ENCODE peak calls at places on chromosomes 7 and 10, in nine cellular contexts. One of them, this sample, is unnamed.

GRCh38 chr7:36651404-36651803 is 72.9 kb downstream of the AOAH start:
- DNase-seq in fibroblast of lung: peak
- DNase-seq in NB4: no peak
- DNase-seq in MM.1S: no peak
- DNase-seq in AG04450: peak
- DNase-seq in upper lobe of right lung: no peak
- DNase-seq in GM06990: no peak
- DNase-seq in bronchial epithelial cell: peak
- DNase-seq in heart left ventricle: no peak
- DNase-seq in this sample: no peak

GRCh38 chr7:134802762-134803161 is 23.3 kb downstream of the CALD1 start:
- DNase-seq in fibroblast of lung: no peak
- DNase-seq in NB4: no peak
- DNase-seq in MM.1S: no peak
- DNase-seq in AG04450: no peak
- DNase-seq in upper lobe of right lung: no peak
- DNase-seq in GM06990: no peak
- DNase-seq in bronchial epithelial cell: no peak
- DNase-seq in heart left ventricle: no peak
- DNase-seq in this sample: no peak

GRCh38 chr7:16067695-16068094 is 353.6 kb downstream of the CRPPA start:
- DNase-seq in fibroblast of lung: no peak
- DNase-seq in NB4: no peak
- DNase-seq in MM.1S: no peak
- DNase-seq in AG04450: no peak
- DNase-seq in upper lobe of right lung: no peak
- DNase-seq in GM06990: no peak
- DNase-seq in bronchial epithelial cell: no peak
- DNase-seq in heart left ventricle: no peak
- DNase-seq in this sample: no peak

GRCh38 chr10:75347211-75347610 is 54.4 kb downstream of the ZNF503 start:
- DNase-seq in fibroblast of lung: no peak
- DNase-seq in NB4: no peak
- DNase-seq in MM.1S: no peak
- DNase-seq in AG04450: no peak
- DNase-seq in upper lobe of right lung: no peak
- DNase-seq in GM06990: no peak
- DNase-seq in bronchial epithelial cell: no peak
- DNase-seq in heart left ventricle: no peak
- DNase-seq in this sample: no peak

GRCh38 chr10:60192986-60193385 is 196.7 kb downstream of the ANK3 start:
- DNase-seq in fibroblast of lung: no peak
- DNase-seq in NB4: no peak
- DNase-seq in MM.1S: no peak
- DNase-seq in AG04450: no peak
- DNase-seq in upper lobe of right lung: no peak
- DNase-seq in GM06990: no peak
- DNase-seq in bronchial epithelial cell: no peak
- DNase-seq in heart left ventricle: no peak
- DNase-seq in this sample: no peak

GRCh38 chr10:1243486-1244182 is 187.4 kb downstream of the WDR37 start:
- DNase-seq in fibroblast of lung: no peak
- DNase-seq in NB4: peak
- DNase-seq in MM.1S: no peak
- DNase-seq in AG04450: no peak
- DNase-seq in upper lobe of right lung: no peak
- DNase-seq in GM06990: no peak
- DNase-seq in bronchial epithelial cell: no peak
- DNase-seq in heart left ventricle: no peak
- DNase-seq in this sample: no peak

GRCh38 chr10:106615081-106615480 is 549.4 kb downstream of the SORCS1 start:
- DNase-seq in fibroblast of lung: peak
- DNase-seq in NB4: no peak
- DNase-seq in MM.1S: no peak
- DNase-seq in AG04450: no peak
- DNase-seq in upper lobe of right lung: no peak
- DNase-seq in GM06990: no peak
- DNase-seq in bronchial epithelial cell: no peak
- DNase-seq in heart left ventricle: peak
- DNase-seq in this sample: no peak

GRCh38 chr10:48490576-48491345 is 114.1 kb downstream of the ARHGAP22 start:
- DNase-seq in fibroblast of lung: no peak
- DNase-seq in NB4: no peak
- DNase-seq in MM.1S: no peak
- DNase-seq in AG04450: no peak
- DNase-seq in upper lobe of right lung: peak
- DNase-seq in GM06990: no peak
- DNase-seq in bronchial epithelial cell: no peak
- DNase-seq in heart left ventricle: no peak
- DNase-seq in this sample: no peak

GRCh38 chr7:27189560-27190283 is 4.7 kb upstream of the HOXA11 start:
- DNase-seq in fibroblast of lung: no peak
- DNase-seq in NB4: peak
- DNase-seq in MM.1S: no peak
- DNase-seq in AG04450: no peak
- DNase-seq in upper lobe of right lung: peak
- DNase-seq in GM06990: no peak
- DNase-seq in bronchial epithelial cell: no peak
- DNase-seq in heart left ventricle: no peak
- DNase-seq in this sample: no peak

GRCh38 chr7:81902536-81902935 is 132.7 kb upstream of the HGF start:
- DNase-seq in fibroblast of lung: no peak
- DNase-seq in NB4: no peak
- DNase-seq in MM.1S: no peak
- DNase-seq in AG04450: no peak
- DNase-seq in upper lobe of right lung: no peak
- DNase-seq in GM06990: no peak
- DNase-seq in bronchial epithelial cell: no peak
- DNase-seq in heart left ventricle: no peak
- DNase-seq in this sample: no peak

GRCh38 chr10:71623098-71623985 is 96.2 kb downstream of the C10orf105 start:
- DNase-seq in fibroblast of lung: peak
- DNase-seq in NB4: peak
- DNase-seq in MM.1S: no peak
- DNase-seq in AG04450: no peak
- DNase-seq in upper lobe of right lung: no peak
- DNase-seq in GM06990: no peak
- DNase-seq in bronchial epithelial cell: peak
- DNase-seq in heart left ventricle: no peak
- DNase-seq in this sample: no peak

GRCh38 chr10:93600861-93601773 is at the start of gene RBP4:
- DNase-seq in fibroblast of lung: peak
- DNase-seq in NB4: peak
- DNase-seq in MM.1S: no peak
- DNase-seq in AG04450: no peak
- DNase-seq in upper lobe of right lung: peak
- DNase-seq in GM06990: no peak
- DNase-seq in bronchial epithelial cell: peak
- DNase-seq in heart left ventricle: no peak
- DNase-seq in this sample: no peak

GRCh38 chr7:99244942-99245341 is 27.7 kb upstream of the MYH16 start:
- DNase-seq in fibroblast of lung: peak
- DNase-seq in NB4: no peak
- DNase-seq in MM.1S: no peak
- DNase-seq in AG04450: no peak
- DNase-seq in upper lobe of right lung: no peak
- DNase-seq in GM06990: no peak
- DNase-seq in bronchial epithelial cell: peak
- DNase-seq in heart left ventricle: no peak
- DNase-seq in this sample: no peak

GRCh38 chr7:35268953-35269352 is 15.1 kb upstream of the TBX20 start:
- DNase-seq in fibroblast of lung: no peak
- DNase-seq in NB4: no peak
- DNase-seq in MM.1S: no peak
- DNase-seq in AG04450: no peak
- DNase-seq in upper lobe of right lung: no peak
- DNase-seq in GM06990: no peak
- DNase-seq in bronchial epithelial cell: no peak
- DNase-seq in heart left ventricle: no peak
- DNase-seq in this sample: no peak

GRCh38 chr7:73520673-73521635 is 1.1 kb downstream of the BAZ1B start:
- DNase-seq in fibroblast of lung: peak
- DNase-seq in NB4: no peak
- DNase-seq in MM.1S: no peak
- DNase-seq in AG04450: no peak
- DNase-seq in upper lobe of right lung: no peak
- DNase-seq in GM06990: peak
- DNase-seq in bronchial epithelial cell: peak
- DNase-seq in heart left ventricle: no peak
- DNase-seq in this sample: no peak

GRCh38 chr7:55130079-55130476 is 111.3 kb downstream of the EGFR start:
- DNase-seq in fibroblast of lung: peak
- DNase-seq in NB4: no peak
- DNase-seq in MM.1S: no peak
- DNase-seq in AG04450: no peak
- DNase-seq in upper lobe of right lung: no peak
- DNase-seq in GM06990: no peak
- DNase-seq in bronchial epithelial cell: no peak
- DNase-seq in heart left ventricle: no peak
- DNase-seq in this sample: no peak

GRCh38 chr7:111825046-111825445 is 262.8 kb upstream of the IMMP2L start:
- DNase-seq in fibroblast of lung: no peak
- DNase-seq in NB4: no peak
- DNase-seq in MM.1S: no peak
- DNase-seq in AG04450: no peak
- DNase-seq in upper lobe of right lung: no peak
- DNase-seq in GM06990: no peak
- DNase-seq in bronchial epithelial cell: no peak
- DNase-seq in heart left ventricle: no peak
- DNase-seq in this sample: no peak

GRCh38 chr7:30934225-30934624 is 22.6 kb downstream of the AQP1 start:
- DNase-seq in fibroblast of lung: no peak
- DNase-seq in NB4: no peak
- DNase-seq in MM.1S: no peak
- DNase-seq in AG04450: no peak
- DNase-seq in upper lobe of right lung: peak
- DNase-seq in GM06990: no peak
- DNase-seq in bronchial epithelial cell: no peak
- DNase-seq in heart left ventricle: no peak
- DNase-seq in this sample: no peak

GRCh38 chr7:147405621-147406020 is 1184.9 kb upstream of the C7orf33 start:
- DNase-seq in fibroblast of lung: no peak
- DNase-seq in NB4: no peak
- DNase-seq in MM.1S: peak
- DNase-seq in AG04450: no peak
- DNase-seq in upper lobe of right lung: no peak
- DNase-seq in GM06990: no peak
- DNase-seq in bronchial epithelial cell: no peak
- DNase-seq in heart left ventricle: no peak
- DNase-seq in this sample: no peak

GRCh38 chr7:132182992-132183391 is 393.3 kb downstream of the PLXNA4 start:
- DNase-seq in fibroblast of lung: no peak
- DNase-seq in NB4: no peak
- DNase-seq in MM.1S: no peak
- DNase-seq in AG04450: no peak
- DNase-seq in upper lobe of right lung: no peak
- DNase-seq in GM06990: no peak
- DNase-seq in bronchial epithelial cell: no peak
- DNase-seq in heart left ventricle: no peak
- DNase-seq in this sample: no peak

GRCh38 chr10:33178026-33178755 is 156.3 kb downstream of the NRP1 start:
- DNase-seq in fibroblast of lung: peak
- DNase-seq in NB4: no peak
- DNase-seq in MM.1S: no peak
- DNase-seq in AG04450: no peak
- DNase-seq in upper lobe of right lung: no peak
- DNase-seq in GM06990: no peak
- DNase-seq in bronchial epithelial cell: no peak
- DNase-seq in heart left ventricle: no peak
- DNase-seq in this sample: no peak

GRCh38 chr10:107498983-107499382 is 334.5 kb upstream of the SORCS1 start:
- DNase-seq in fibroblast of lung: no peak
- DNase-seq in NB4: no peak
- DNase-seq in MM.1S: no peak
- DNase-seq in AG04450: no peak
- DNase-seq in upper lobe of right lung: no peak
- DNase-seq in GM06990: no peak
- DNase-seq in bronchial epithelial cell: no peak
- DNase-seq in heart left ventricle: no peak
- DNase-seq in this sample: no peak

GRCh38 chr7:105690286-105690915 is 109.1 kb upstream of the EFCAB10 start:
- DNase-seq in fibroblast of lung: peak
- DNase-seq in NB4: no peak
- DNase-seq in MM.1S: no peak
- DNase-seq in AG04450: no peak
- DNase-seq in upper lobe of right lung: no peak
- DNase-seq in GM06990: no peak
- DNase-seq in bronchial epithelial cell: no peak
- DNase-seq in heart left ventricle: no peak
- DNase-seq in this sample: no peak
- H3K4me3 ChIP-seq in fibroblast of lung: no peak
- H3K4me3 ChIP-seq in NB4: no peak
- H3K4me3 ChIP-seq in MM.1S: peak
- H3K4me3 ChIP-seq in AG04450: peak
- H3K4me3 ChIP-seq in upper lobe of right lung: peak
- H3K4me3 ChIP-seq in GM06990: no peak
- H3K4me3 ChIP-seq in bronchial epithelial cell: no peak
- H3K4me3 ChIP-seq in heart left ventricle: peak
- H3K4me3 ChIP-seq in this sample: peak

GRCh38 chr10:104293781-104294321 is 24.9 kb downstream of the GSTO2 start:
- DNase-seq in fibroblast of lung: no peak
- DNase-seq in NB4: no peak
- DNase-seq in MM.1S: no peak
- DNase-seq in AG04450: no peak
- DNase-seq in upper lobe of right lung: no peak
- DNase-seq in GM06990: no peak
- DNase-seq in bronchial epithelial cell: no peak
- DNase-seq in heart left ventricle: no peak
- DNase-seq in this sample: no peak
- TF ChIP-seq CTCF in fibroblast of lung: no peak
- TF ChIP-seq CTCF in NB4: no peak
- TF ChIP-seq CTCF in MM.1S: no peak
- TF ChIP-seq CTCF in AG04450: no peak
- TF ChIP-seq CTCF in upper lobe of right lung: no peak
- TF ChIP-seq CTCF in GM06990: no peak
- TF ChIP-seq CTCF in bronchial epithelial cell: no peak
- TF ChIP-seq CTCF in heart left ventricle: no peak
- TF ChIP-seq CTCF in this sample: no peak

GRCh38 chr7:46153951-46154787 is 233.1 kb upstream of the IGFBP3 start:
- DNase-seq in fibroblast of lung: peak
- DNase-seq in NB4: no peak
- DNase-seq in MM.1S: peak
- DNase-seq in AG04450: no peak
- DNase-seq in upper lobe of right lung: no peak
- DNase-seq in GM06990: peak
- DNase-seq in bronchial epithelial cell: peak
- DNase-seq in heart left ventricle: no peak
- DNase-seq in this sample: no peak
- H3K4me3 ChIP-seq in fibroblast of lung: no peak
- H3K4me3 ChIP-seq in NB4: no peak
- H3K4me3 ChIP-seq in MM.1S: peak
- H3K4me3 ChIP-seq in AG04450: no peak
- H3K4me3 ChIP-seq in upper lobe of right lung: no peak
- H3K4me3 ChIP-seq in GM06990: no peak
- H3K4me3 ChIP-seq in bronchial epithelial cell: no peak
- H3K4me3 ChIP-seq in heart left ventricle: no peak
- H3K4me3 ChIP-seq in this sample: no peak

DNA sequence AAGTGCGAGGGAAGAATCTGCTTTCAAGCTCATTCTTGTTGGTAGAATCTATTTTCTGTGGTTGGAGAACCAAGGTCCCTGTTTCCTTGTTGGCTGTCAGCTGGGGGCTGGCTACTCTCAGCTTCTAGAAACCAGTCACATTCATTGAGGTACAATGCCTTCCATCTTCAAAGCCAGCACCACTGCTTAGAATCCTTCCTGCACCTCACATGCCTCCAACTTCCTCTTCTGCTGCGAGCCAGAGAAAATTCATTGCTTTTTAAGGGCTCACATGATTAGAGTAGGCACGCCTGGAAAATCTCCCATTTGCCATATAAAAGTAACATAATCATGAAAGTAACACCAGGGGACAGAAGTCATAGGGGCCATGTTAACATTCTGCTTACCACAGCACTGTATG is 28.7 kb downstream of the TES start:
- DNase-seq in fibroblast of lung: no peak
- DNase-seq in NB4: no peak
- DNase-seq in MM.1S: no peak
- DNase-seq in AG04450: no peak
- DNase-seq in upper lobe of right lung: no peak
- DNase-seq in GM06990: no peak
- DNase-seq in bronchial epithelial cell: no peak
- DNase-seq in heart left ventricle: no peak
- DNase-seq in this sample: no peak
- TF ChIP-seq CTCF in fibroblast of lung: no peak
- TF ChIP-seq CTCF in NB4: no peak
- TF ChIP-seq CTCF in MM.1S: no peak
- TF ChIP-seq CTCF in AG04450: no peak
- TF ChIP-seq CTCF in upper lobe of right lung: no peak
- TF ChIP-seq CTCF in GM06990: no peak
- TF ChIP-seq CTCF in bronchial epithelial cell: no peak
- TF ChIP-seq CTCF in heart left ventricle: no peak
- TF ChIP-seq CTCF in this sample: no peak

This sample was measured in HFF-Myc.